ENCODE peak calls at places on chromosomes 16 and 17, in nine cellular contexts. A is IMR-90, C is PC-9, G is body of pancreas, X is tibial artery, V is SK-N-SH, P is A549, J is fibroblast of lung, E is GM23338. F is an unnamed sample.

GRCh38 chr16:49631521-49632041 is 224.3 kb downstream of the ZNF423 start:
- DNase-seq in A (peak), C (no peak), G (no peak), X (no peak), V (no peak), P (no peak), J (peak), E (no peak), F (no peak)

GRCh38 chr17:28057731-28058246 is 15.3 kb downstream of the NLK start:
- DNase-seq in A (peak), C (peak), G (no peak), X (no peak), V (no peak), P (peak), J (peak), E (no peak), F (no peak)

GRCh38 chr17:80108321-80108971 is 7.1 kb downstream of the GAA start:
- DNase-seq in A (no peak), C (no peak), G (no peak), X (no peak), V (no peak), P (no peak), J (no peak), E (no peak), F (no peak)

GRCh38 chr16:11799017-11799381 is 1.9 kb upstream of the ZC3H7A start:
- DNase-seq in A (no peak), C (no peak), G (no peak), X (no peak), V (no peak), P (no peak), J (no peak), E (no peak), F (no peak)

GRCh38 chr16:73568769-73569168 is 520.8 kb upstream of the ZFHX3 start:
- DNase-seq in A (no peak), C (no peak), G (no peak), X (no peak), V (peak), P (no peak), J (no peak), E (no peak), F (no peak)

GRCh38 chr16:79261461-79261860 is 339.1 kb downstream of the MAF start:
- DNase-seq in A (no peak), C (no peak), G (peak), X (no peak), V (peak), P (peak), J (no peak), E (peak), F (peak)

GRCh38 chr17:31060814-31061550 is 33.8 kb upstream of the NF1 start:
- DNase-seq in A (no peak), C (no peak), G (no peak), X (no peak), V (no peak), P (no peak), J (no peak), E (no peak), F (no peak)

GRCh38 chr16:81609323-81609892 is 164.8 kb downstream of the CMIP start:
- DNase-seq in A (no peak), C (no peak), G (no peak), X (no peak), V (no peak), P (no peak), J (no peak), E (no peak), F (no peak)

GRCh38 chr17:63503330-63503685 is 19.9 kb upstream of the KCNH6 start:
- DNase-seq in A (no peak), C (no peak), G (no peak), X (no peak), V (no peak), P (no peak), J (no peak), E (no peak), F (no peak)

GRCh38 chr16:380837-381787 is 666 bp downstream of the PGAP6 start:
- DNase-seq in A (peak), C (no peak), G (peak), X (no peak), V (peak), P (no peak), J (no peak), E (peak), F (peak)

GRCh38 chr16:5709889-5710288 is 612.3 kb upstream of the EEF2KMT start:
- DNase-seq in A (peak), C (no peak), G (no peak), X (no peak), V (no peak), P (no peak), J (peak), E (peak), F (no peak)

GRCh38 chr17:77736721-77737120 is 221.8 kb upstream of the TNRC6C start:
- DNase-seq in A (no peak), C (no peak), G (no peak), X (no peak), V (no peak), P (no peak), J (no peak), E (no peak), F (no peak)

GRCh38 chr17:14165672-14166071 is 71.0 kb downstream of the CDRT15 start:
- DNase-seq in A (no peak), C (no peak), G (no peak), X (no peak), V (no peak), P (no peak), J (no peak), E (no peak), F (no peak)

GRCh38 chr17:78839762-78840529 is 668 bp downstream of the USP36 start:
- DNase-seq in A (peak), C (peak), G (peak), X (peak), V (peak), P (peak), J (peak), E (peak), F (no peak)

GRCh38 chr17:956905-957304 is 22.7 kb downstream of the NXN start:
- DNase-seq in A (no peak), C (peak), G (no peak), X (no peak), V (peak), P (peak), J (peak), E (no peak), F (no peak)

GRCh38 chr16:23434380-23434779 is 18.6 kb downstream of the COG7 start:
- DNase-seq in A (peak), C (peak), G (peak), X (no peak), V (peak), P (peak), J (peak), E (peak), F (no peak)

GRCh38 chr16:75202069-75202590 is 4.8 kb downstream of the CTRB2 start:
- DNase-seq in A (no peak), C (no peak), G (peak), X (no peak), V (no peak), P (no peak), J (no peak), E (no peak), F (no peak)

GRCh38 chr17:42288078-42288984 is at the start of gene STAT5A:
- DNase-seq in A (peak), C (peak), G (peak), X (peak), V (peak), P (peak), J (peak), E (peak), F (peak)

GRCh38 chr17:12522336-12522735 is 143.4 kb upstream of the MYOCD start:
- DNase-seq in A (no peak), C (no peak), G (no peak), X (no peak), V (no peak), P (peak), J (no peak), E (no peak), F (no peak)

GRCh38 chr16:424623-425081 is 797 bp upstream of the RAB11FIP3 start:
- DNase-seq in A (no peak), C (no peak), G (peak), X (peak), V (no peak), P (peak), J (peak), E (no peak), F (peak)

GRCh38 chr17:63095879-63096278 is 129.8 kb downstream of the TANC2 start:
- DNase-seq in A (peak), C (no peak), G (no peak), X (no peak), V (no peak), P (no peak), J (peak), E (no peak), F (no peak)

GRCh38 chr17:1186923-1187771 is 7.4 kb upstream of the ABR start:
- DNase-seq in A (peak), C (peak), G (peak), X (peak), V (peak), P (peak), J (peak), E (peak), F (peak)

GRCh38 chr16:55828680-55829079 is 4.2 kb downstream of the CES1 start:
- DNase-seq in A (no peak), C (no peak), G (no peak), X (no peak), V (no peak), P (no peak), J (no peak), E (no peak), F (no peak)

GRCh38 chr16:68707341-68708152 is 29.5 kb upstream of the CDH1 start:
- DNase-seq in A (no peak), C (peak), G (peak), X (no peak), V (no peak), P (peak), J (peak), E (peak), F (peak)
- TF ChIP-seq CTCF in A (no peak), C (peak), G (peak), X (no peak), V (no peak), P (no peak), J (no peak), E (peak), F (no peak)

GRCh38 chr16:67873435-67874146 is 739 bp downstream of the EDC4 start:
- DNase-seq in A (peak), C (no peak), G (no peak), X (no peak), V (no peak), P (no peak), J (peak), E (peak), F (no peak)

GRCh38 chr16:67872631-67873434 is at the start of gene EDC4:
- DNase-seq in A (peak), C (peak), G (peak), X (peak), V (peak), P (peak), J (peak), E (peak), F (peak)

GRCh38 chr16:67872131-67872630 is 671 bp upstream of the EDC4 start:
- DNase-seq in A (no peak), C (no peak), G (no peak), X (no peak), V (no peak), P (no peak), J (no peak), E (no peak), F (no peak)

GRCh38 chr16:67877064-67877463 is 4.2 kb downstream of the EDC4 start:
- DNase-seq in A (no peak), C (no peak), G (no peak), X (no peak), V (no peak), P (no peak), J (no peak), E (no peak), F (no peak)

GRCh38 chr16:67874147-67874771 is 1.4 kb downstream of the EDC4 start:
- DNase-seq in A (no peak), C (no peak), G (no peak), X (no peak), V (no peak), P (no peak), J (no peak), E (no peak), F (no peak)
- H3K4me3 ChIP-seq in A (peak), C (peak), G (no peak), X (peak), V (peak), P (peak), J (peak), E (peak), F (peak)

DNA sequence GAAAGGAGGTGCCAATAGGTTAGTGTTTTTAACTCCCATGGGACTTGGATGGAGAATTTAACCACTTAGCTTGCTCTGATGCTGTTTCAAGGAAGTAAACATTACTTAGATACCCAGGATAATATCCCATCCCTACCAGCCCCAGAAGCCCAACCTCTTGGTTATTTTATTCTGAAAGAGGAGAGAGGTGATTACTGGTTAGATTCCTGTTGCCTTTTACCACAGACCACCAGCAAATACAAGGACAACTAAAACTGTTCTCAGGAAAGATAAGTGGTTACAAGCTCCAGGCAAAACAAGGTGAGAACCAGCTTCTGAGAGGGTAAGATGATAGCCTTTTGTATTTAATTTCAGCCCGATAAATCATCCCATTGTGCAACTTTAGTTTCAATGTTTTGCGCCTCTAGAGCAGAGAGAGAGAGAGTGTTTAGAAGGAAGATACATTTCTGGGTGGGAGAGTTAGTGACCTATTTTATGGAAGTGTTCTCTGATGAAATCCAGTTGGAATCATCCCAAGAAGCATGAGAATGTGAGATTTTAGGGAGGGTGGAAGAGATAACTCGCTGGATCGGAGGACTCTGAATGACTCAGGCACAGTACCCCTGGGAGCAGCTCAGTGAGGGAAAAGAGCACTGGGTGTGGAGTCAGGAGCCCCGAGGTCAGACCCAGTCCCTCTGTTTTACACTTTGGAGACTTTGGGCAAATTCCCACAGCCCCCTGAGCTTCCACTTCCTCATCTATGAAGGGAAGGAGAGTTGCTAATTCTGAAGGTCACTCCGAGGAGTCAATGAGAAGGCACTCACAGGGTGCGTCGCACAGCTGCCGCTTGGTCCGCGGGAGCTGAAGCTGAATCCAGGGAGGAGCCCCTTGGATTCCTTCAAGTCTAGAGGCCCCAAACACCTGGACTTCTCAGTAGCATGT is 12.1 kb downstream of the GLP2R start:
- DNase-seq in A (peak), C (peak), G (no peak), X (peak), V (no peak), P (peak), J (peak), E (peak), F (peak)
- H3K27ac ChIP-seq in A (peak), C (peak), G (no peak), X (no peak), V (no peak), P (peak), J (no peak), E (no peak), F (no peak)

GRCh38 chr17:44875761-44876160 is 23.5 kb downstream of the EFTUD2 start:
- DNase-seq in A (no peak), C (no peak), G (no peak), X (no peak), V (no peak), P (no peak), J (no peak), E (no peak), F (no peak)

GRCh38 chr17:44877121-44877520 is 22.1 kb downstream of the EFTUD2 start:
- DNase-seq in A (no peak), C (no peak), G (no peak), X (no peak), V (no peak), P (no peak), J (no peak), E (no peak), F (no peak)

GRCh38 chr17:44881145-44881544 is 18.1 kb downstream of the EFTUD2 start:
- DNase-seq in A (no peak), C (no peak), G (no peak), X (no peak), V (no peak), P (no peak), J (no peak), E (no peak), F (no peak)

DNA sequence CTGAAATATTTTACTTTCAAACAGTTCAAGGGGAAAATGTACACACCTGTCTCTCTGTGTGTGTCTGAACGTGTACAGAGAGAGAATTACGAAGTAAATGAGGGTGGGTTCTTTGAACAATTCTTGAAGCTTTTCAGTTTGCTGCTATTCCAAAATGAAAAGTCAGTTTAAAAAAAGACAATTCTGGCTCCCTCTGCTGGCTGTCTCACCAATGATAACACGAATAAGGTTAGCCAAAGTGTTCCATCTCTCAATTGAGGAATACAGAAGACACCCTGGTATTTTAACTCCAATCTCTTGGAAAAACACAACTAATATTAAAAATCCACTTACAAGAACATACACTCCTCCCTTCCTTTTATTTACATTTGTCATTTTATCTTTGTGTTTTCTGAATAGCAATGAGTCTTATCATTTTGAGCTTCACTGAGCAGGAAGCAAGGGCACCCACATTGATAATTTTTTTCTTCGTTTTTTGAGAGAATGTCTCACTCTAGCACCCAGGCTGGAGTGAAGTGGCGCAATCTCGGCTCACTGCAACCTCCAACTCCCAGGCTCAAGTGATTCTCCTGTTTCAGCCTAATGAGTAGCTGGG is 20.5 kb downstream of the EFTUD2 start:
- DNase-seq in A (peak), C (no peak), G (peak), X (no peak), V (peak), P (peak), J (peak), E (peak), F (no peak)
- TF ChIP-seq CTCF in A (peak), C (peak), G (peak), X (peak), V (peak), P (peak), J (peak), E (peak), F (peak)

DNA sequence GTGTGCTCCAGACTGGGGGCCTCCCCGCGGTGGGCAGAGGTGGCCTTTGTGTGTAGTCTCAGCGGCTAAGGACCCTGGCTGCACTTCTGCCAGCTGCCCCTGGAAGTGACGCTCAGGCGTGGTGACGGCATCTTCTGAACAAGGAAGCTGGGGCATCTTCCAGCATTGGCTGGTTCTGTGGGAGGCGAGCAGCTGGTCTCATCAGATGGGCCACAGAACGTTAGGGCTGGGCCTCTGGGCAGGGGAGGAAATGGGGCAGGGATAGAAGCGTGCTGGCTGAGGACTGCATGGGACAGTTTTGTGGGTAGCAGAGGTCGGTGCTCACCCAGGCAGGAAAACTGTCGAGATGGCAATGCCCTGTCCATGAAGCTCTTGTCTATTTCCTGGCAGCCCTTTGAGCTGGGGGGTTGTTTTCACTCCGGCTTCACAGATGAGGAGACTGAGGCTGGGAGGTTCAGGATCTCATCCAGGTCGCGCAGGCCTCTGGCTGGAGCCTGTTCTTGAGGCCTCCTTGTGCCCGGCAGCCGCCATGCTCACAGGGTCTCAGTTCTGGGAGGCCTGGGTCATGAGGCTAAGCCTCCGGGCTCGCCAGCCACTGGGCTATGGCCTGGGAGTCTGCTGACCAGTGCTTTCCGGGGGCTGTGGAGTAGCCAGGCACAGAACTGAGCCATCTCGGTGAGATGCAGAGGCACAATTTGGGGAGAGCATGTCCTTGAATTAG is 16.3 kb downstream of the IRF8 start:
- DNase-seq in A (no peak), C (no peak), G (no peak), X (no peak), V (no peak), P (no peak), J (no peak), E (no peak), F (no peak)
- H3K4me3 ChIP-seq in A (no peak), C (no peak), G (no peak), X (no peak), V (no peak), P (no peak), J (no peak), E (no peak), F (no peak)

GRCh38 chr17:7613769-7614421 is 802 bp downstream of the FXR2 start:
- DNase-seq in A (peak), C (no peak), G (no peak), X (no peak), V (no peak), P (peak), J (peak), E (peak), F (no peak)

GRCh38 chr17:7612294-7612640 is 2.4 kb downstream of the FXR2 start:
- DNase-seq in A (no peak), C (no peak), G (no peak), X (no peak), V (no peak), P (no peak), J (peak), E (no peak), F (no peak)

GRCh38 chr17:7614422-7615264 is at the start of gene FXR2:
- DNase-seq in A (peak), C (peak), G (peak), X (peak), V (peak), P (peak), J (peak), E (peak), F (peak)

GRCh38 chr17:7610641-7611040 is 4.1 kb downstream of the FXR2 start:
- DNase-seq in A (no peak), C (no peak), G (no peak), X (no peak), V (no peak), P (no peak), J (no peak), E (no peak), F (no peak)

DNA sequence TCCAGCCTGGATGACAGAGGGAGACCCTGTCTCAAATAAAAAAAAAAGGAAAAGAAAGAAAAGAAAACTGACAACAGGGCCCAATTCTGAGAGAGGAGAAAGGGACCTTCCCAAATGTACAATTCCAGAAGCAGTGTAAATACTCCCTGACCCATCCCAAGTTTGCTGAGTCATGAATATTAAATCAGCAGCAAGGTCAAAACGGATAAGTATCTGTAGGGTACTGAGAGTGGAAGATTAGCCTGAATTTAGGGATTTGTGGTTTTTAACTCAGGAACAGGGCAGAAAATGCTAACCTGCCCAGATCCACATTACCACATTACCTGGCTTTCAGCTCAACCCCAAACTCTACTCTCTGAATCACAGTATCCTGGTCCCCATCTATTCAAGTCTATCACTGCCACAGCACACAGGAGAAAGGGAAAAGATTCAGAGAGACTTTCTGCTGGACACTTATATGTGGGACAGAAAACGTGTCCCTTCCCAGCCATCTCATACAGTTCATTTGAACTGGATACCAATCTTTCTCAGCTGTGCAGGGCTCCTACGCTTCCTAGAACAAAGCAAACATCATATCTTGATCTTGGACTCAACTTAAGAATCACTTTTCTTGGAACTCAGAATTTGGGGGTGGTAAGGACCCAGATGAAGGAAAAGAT is 2.9 kb downstream of the FXR2 start:
- DNase-seq in A (no peak), C (no peak), G (no peak), X (no peak), V (no peak), P (no peak), J (no peak), E (no peak), F (no peak)
- H3K27ac ChIP-seq in A (peak), C (no peak), G (no peak), X (no peak), V (peak), P (peak), J (no peak), E (no peak), F (no peak)